ENCODE peak calls at places on chromosomes 7 and 10, in ten cellular contexts. One of them, this sample, is unnamed.

GRCh38 chr7:49931627-49932026 is 158.2 kb downstream of the VWC2 start:
- ATAC-seq in gastrocnemius medialis: no peak
- ATAC-seq in left cardiac atrium: no peak
- ATAC-seq in mucosa of descending colon: no peak
- ATAC-seq in T-helper 17 cell: no peak
- ATAC-seq in heart right ventricle: no peak
- ATAC-seq in GM12878: no peak
- ATAC-seq in pancreas: no peak
- ATAC-seq in naive B cell: no peak
- ATAC-seq in activated naive CD8-positive, alpha-beta T cell treated with anti-CD3 and anti-CD28 coated beads, Interleukin-2, amount 50 U/mL, for 24 hours: no peak
- ATAC-seq in this sample: no peak

GRCh38 chr7:1056006-1056784 is 11.8 kb downstream of the GPR146 start:
- ATAC-seq in gastrocnemius medialis: peak; percentile 26
- ATAC-seq in left cardiac atrium: no peak
- ATAC-seq in mucosa of descending colon: no peak
- ATAC-seq in T-helper 17 cell: no peak
- ATAC-seq in heart right ventricle: peak; percentile 24
- ATAC-seq in GM12878: no peak
- ATAC-seq in pancreas: no peak
- ATAC-seq in naive B cell: peak; percentile 32
- ATAC-seq in activated naive CD8-positive, alpha-beta T cell treated with anti-CD3 and anti-CD28 coated beads, Interleukin-2, amount 50 U/mL, for 24 hours: no peak
- ATAC-seq in this sample: peak; percentile 13

GRCh38 chr7:47832105-47832715 is 116.1 kb downstream of the PKD1L1 start:
- ATAC-seq in gastrocnemius medialis: no peak
- ATAC-seq in left cardiac atrium: no peak
- ATAC-seq in mucosa of descending colon: no peak
- ATAC-seq in T-helper 17 cell: no peak
- ATAC-seq in heart right ventricle: no peak
- ATAC-seq in GM12878: no peak
- ATAC-seq in pancreas: no peak
- ATAC-seq in naive B cell: no peak
- ATAC-seq in activated naive CD8-positive, alpha-beta T cell treated with anti-CD3 and anti-CD28 coated beads, Interleukin-2, amount 50 U/mL, for 24 hours: no peak
- ATAC-seq in this sample: no peak

GRCh38 chr10:27759483-27760281 is 14.1 kb upstream of the MKX start:
- ATAC-seq in gastrocnemius medialis: no peak
- ATAC-seq in left cardiac atrium: no peak
- ATAC-seq in mucosa of descending colon: no peak
- ATAC-seq in T-helper 17 cell: no peak
- ATAC-seq in heart right ventricle: no peak
- ATAC-seq in GM12878: no peak
- ATAC-seq in pancreas: no peak
- ATAC-seq in naive B cell: no peak
- ATAC-seq in activated naive CD8-positive, alpha-beta T cell treated with anti-CD3 and anti-CD28 coated beads, Interleukin-2, amount 50 U/mL, for 24 hours: no peak
- ATAC-seq in this sample: no peak

GRCh38 chr7:121049028-121049791 is 60.7 kb downstream of the CPED1 start:
- ATAC-seq in gastrocnemius medialis: no peak
- ATAC-seq in left cardiac atrium: no peak
- ATAC-seq in mucosa of descending colon: no peak
- ATAC-seq in T-helper 17 cell: no peak
- ATAC-seq in heart right ventricle: no peak
- ATAC-seq in GM12878: peak; percentile 35
- ATAC-seq in pancreas: no peak
- ATAC-seq in naive B cell: no peak
- ATAC-seq in activated naive CD8-positive, alpha-beta T cell treated with anti-CD3 and anti-CD28 coated beads, Interleukin-2, amount 50 U/mL, for 24 hours: no peak
- ATAC-seq in this sample: no peak

GRCh38 chr10:599767-600166 is 89.7 kb downstream of the DIP2C start:
- ATAC-seq in gastrocnemius medialis: no peak
- ATAC-seq in left cardiac atrium: no peak
- ATAC-seq in mucosa of descending colon: no peak
- ATAC-seq in T-helper 17 cell: no peak
- ATAC-seq in heart right ventricle: no peak
- ATAC-seq in GM12878: no peak
- ATAC-seq in pancreas: no peak
- ATAC-seq in naive B cell: no peak
- ATAC-seq in activated naive CD8-positive, alpha-beta T cell treated with anti-CD3 and anti-CD28 coated beads, Interleukin-2, amount 50 U/mL, for 24 hours: no peak
- ATAC-seq in this sample: no peak

GRCh38 chr7:65238785-65239184 is 134.9 kb upstream of the ZNF92 start:
- ATAC-seq in gastrocnemius medialis: no peak
- ATAC-seq in left cardiac atrium: no peak
- ATAC-seq in mucosa of descending colon: no peak
- ATAC-seq in T-helper 17 cell: no peak
- ATAC-seq in heart right ventricle: no peak
- ATAC-seq in GM12878: no peak
- ATAC-seq in pancreas: no peak
- ATAC-seq in naive B cell: no peak
- ATAC-seq in activated naive CD8-positive, alpha-beta T cell treated with anti-CD3 and anti-CD28 coated beads, Interleukin-2, amount 50 U/mL, for 24 hours: no peak
- ATAC-seq in this sample: no peak

GRCh38 chr10:49080071-49080470 is 35.3 kb downstream of the VSTM4 start:
- ATAC-seq in gastrocnemius medialis: peak; percentile 92
- ATAC-seq in left cardiac atrium: peak; percentile 76
- ATAC-seq in mucosa of descending colon: no peak
- ATAC-seq in T-helper 17 cell: no peak
- ATAC-seq in heart right ventricle: peak; percentile 58
- ATAC-seq in GM12878: no peak
- ATAC-seq in pancreas: peak; percentile 50
- ATAC-seq in naive B cell: no peak
- ATAC-seq in activated naive CD8-positive, alpha-beta T cell treated with anti-CD3 and anti-CD28 coated beads, Interleukin-2, amount 50 U/mL, for 24 hours: no peak
- ATAC-seq in this sample: peak; percentile 60

GRCh38 chr7:130256716-130257115 is 9.9 kb upstream of the CPA2 start:
- ATAC-seq in gastrocnemius medialis: no peak
- ATAC-seq in left cardiac atrium: no peak
- ATAC-seq in mucosa of descending colon: no peak
- ATAC-seq in T-helper 17 cell: no peak
- ATAC-seq in heart right ventricle: no peak
- ATAC-seq in GM12878: no peak
- ATAC-seq in pancreas: no peak
- ATAC-seq in naive B cell: no peak
- ATAC-seq in activated naive CD8-positive, alpha-beta T cell treated with anti-CD3 and anti-CD28 coated beads, Interleukin-2, amount 50 U/mL, for 24 hours: no peak
- ATAC-seq in this sample: no peak

GRCh38 chr7:156780724-156781455 is 112.1 kb downstream of the LMBR1 start:
- ATAC-seq in gastrocnemius medialis: no peak
- ATAC-seq in left cardiac atrium: no peak
- ATAC-seq in mucosa of descending colon: peak; percentile 30
- ATAC-seq in T-helper 17 cell: no peak
- ATAC-seq in heart right ventricle: no peak
- ATAC-seq in GM12878: peak; percentile 96
- ATAC-seq in pancreas: no peak
- ATAC-seq in naive B cell: peak; percentile 99
- ATAC-seq in activated naive CD8-positive, alpha-beta T cell treated with anti-CD3 and anti-CD28 coated beads, Interleukin-2, amount 50 U/mL, for 24 hours: no peak
- ATAC-seq in this sample: no peak

GRCh38 chr10:26780793-26781601 is 79.8 kb downstream of the ABI1 start:
- ATAC-seq in gastrocnemius medialis: no peak
- ATAC-seq in left cardiac atrium: peak; percentile 82
- ATAC-seq in mucosa of descending colon: peak; percentile 38
- ATAC-seq in T-helper 17 cell: peak; percentile 55
- ATAC-seq in heart right ventricle: peak; percentile 53
- ATAC-seq in GM12878: peak; percentile 88
- ATAC-seq in pancreas: peak; percentile 72
- ATAC-seq in naive B cell: peak; percentile 97
- ATAC-seq in activated naive CD8-positive, alpha-beta T cell treated with anti-CD3 and anti-CD28 coated beads, Interleukin-2, amount 50 U/mL, for 24 hours: peak; percentile 90
- ATAC-seq in this sample: peak; percentile 49

GRCh38 chr7:20140278-20141058 is 76.7 kb downstream of the MACC1 start:
- ATAC-seq in gastrocnemius medialis: no peak
- ATAC-seq in left cardiac atrium: no peak
- ATAC-seq in mucosa of descending colon: no peak
- ATAC-seq in T-helper 17 cell: no peak
- ATAC-seq in heart right ventricle: no peak
- ATAC-seq in GM12878: no peak
- ATAC-seq in pancreas: no peak
- ATAC-seq in naive B cell: no peak
- ATAC-seq in activated naive CD8-positive, alpha-beta T cell treated with anti-CD3 and anti-CD28 coated beads, Interleukin-2, amount 50 U/mL, for 24 hours: no peak
- ATAC-seq in this sample: no peak

GRCh38 chr7:149681274-149681673 is 92.1 kb downstream of the ZNF467 start:
- ATAC-seq in gastrocnemius medialis: no peak
- ATAC-seq in left cardiac atrium: no peak
- ATAC-seq in mucosa of descending colon: no peak
- ATAC-seq in T-helper 17 cell: no peak
- ATAC-seq in heart right ventricle: no peak
- ATAC-seq in GM12878: no peak
- ATAC-seq in pancreas: no peak
- ATAC-seq in naive B cell: no peak
- ATAC-seq in activated naive CD8-positive, alpha-beta T cell treated with anti-CD3 and anti-CD28 coated beads, Interleukin-2, amount 50 U/mL, for 24 hours: no peak
- ATAC-seq in this sample: no peak

GRCh38 chr7:99366646-99367045 is 7.9 kb upstream of the ARPC1B start:
- ATAC-seq in gastrocnemius medialis: no peak
- ATAC-seq in left cardiac atrium: no peak
- ATAC-seq in mucosa of descending colon: no peak
- ATAC-seq in T-helper 17 cell: no peak
- ATAC-seq in heart right ventricle: no peak
- ATAC-seq in GM12878: no peak
- ATAC-seq in pancreas: no peak
- ATAC-seq in naive B cell: no peak
- ATAC-seq in activated naive CD8-positive, alpha-beta T cell treated with anti-CD3 and anti-CD28 coated beads, Interleukin-2, amount 50 U/mL, for 24 hours: no peak
- ATAC-seq in this sample: no peak

GRCh38 chr7:47103498-47104205 is 478.3 kb downstream of the TNS3 start:
- ATAC-seq in gastrocnemius medialis: no peak
- ATAC-seq in left cardiac atrium: no peak
- ATAC-seq in mucosa of descending colon: no peak
- ATAC-seq in T-helper 17 cell: no peak
- ATAC-seq in heart right ventricle: no peak
- ATAC-seq in GM12878: peak; percentile 41
- ATAC-seq in pancreas: no peak
- ATAC-seq in naive B cell: no peak
- ATAC-seq in activated naive CD8-positive, alpha-beta T cell treated with anti-CD3 and anti-CD28 coated beads, Interleukin-2, amount 50 U/mL, for 24 hours: peak; percentile 20
- ATAC-seq in this sample: no peak

GRCh38 chr10:13978844-13979227 is 351.9 kb downstream of the FRMD4A start:
- ATAC-seq in gastrocnemius medialis: no peak
- ATAC-seq in left cardiac atrium: no peak
- ATAC-seq in mucosa of descending colon: no peak
- ATAC-seq in T-helper 17 cell: no peak
- ATAC-seq in heart right ventricle: no peak
- ATAC-seq in GM12878: no peak
- ATAC-seq in pancreas: no peak
- ATAC-seq in naive B cell: no peak
- ATAC-seq in activated naive CD8-positive, alpha-beta T cell treated with anti-CD3 and anti-CD28 coated beads, Interleukin-2, amount 50 U/mL, for 24 hours: no peak
- ATAC-seq in this sample: no peak

GRCh38 chr10:124093076-124093773 is at the start of gene CHST15:
- ATAC-seq in gastrocnemius medialis: peak; percentile 41
- ATAC-seq in left cardiac atrium: peak; percentile 51
- ATAC-seq in mucosa of descending colon: peak; percentile 36
- ATAC-seq in T-helper 17 cell: peak; percentile 45
- ATAC-seq in heart right ventricle: peak; percentile 27
- ATAC-seq in GM12878: peak; percentile 38
- ATAC-seq in pancreas: peak; percentile 8
- ATAC-seq in naive B cell: peak; percentile 43
- ATAC-seq in activated naive CD8-positive, alpha-beta T cell treated with anti-CD3 and anti-CD28 coated beads, Interleukin-2, amount 50 U/mL, for 24 hours: peak; percentile 7
- ATAC-seq in this sample: peak; percentile 56

GRCh38 chr10:3775671-3776551 is 9.1 kb downstream of the KLF6 start:
- ATAC-seq in gastrocnemius medialis: peak; percentile 28
- ATAC-seq in left cardiac atrium: peak; percentile 27
- ATAC-seq in mucosa of descending colon: peak; percentile 15
- ATAC-seq in T-helper 17 cell: peak; percentile 36
- ATAC-seq in heart right ventricle: peak; percentile 50
- ATAC-seq in GM12878: peak; percentile 47
- ATAC-seq in pancreas: peak; percentile 14
- ATAC-seq in naive B cell: peak; percentile 61
- ATAC-seq in activated naive CD8-positive, alpha-beta T cell treated with anti-CD3 and anti-CD28 coated beads, Interleukin-2, amount 50 U/mL, for 24 hours: no peak
- ATAC-seq in this sample: peak; percentile 40

GRCh38 chr10:72097448-72098300 is 9.3 kb upstream of the SPOCK2 start:
- ATAC-seq in gastrocnemius medialis: no peak
- ATAC-seq in left cardiac atrium: peak; percentile 97
- ATAC-seq in mucosa of descending colon: peak; percentile 70
- ATAC-seq in T-helper 17 cell: no peak
- ATAC-seq in heart right ventricle: peak; percentile 93
- ATAC-seq in GM12878: no peak
- ATAC-seq in pancreas: peak; percentile 95
- ATAC-seq in naive B cell: no peak
- ATAC-seq in activated naive CD8-positive, alpha-beta T cell treated with anti-CD3 and anti-CD28 coated beads, Interleukin-2, amount 50 U/mL, for 24 hours: peak; percentile 67
- ATAC-seq in this sample: no peak

GRCh38 chr7:151423936-151424335 is 14.1 kb upstream of the WDR86 start:
- ATAC-seq in gastrocnemius medialis: no peak
- ATAC-seq in left cardiac atrium: no peak
- ATAC-seq in mucosa of descending colon: no peak
- ATAC-seq in T-helper 17 cell: no peak
- ATAC-seq in heart right ventricle: no peak
- ATAC-seq in GM12878: no peak
- ATAC-seq in pancreas: no peak
- ATAC-seq in naive B cell: no peak
- ATAC-seq in activated naive CD8-positive, alpha-beta T cell treated with anti-CD3 and anti-CD28 coated beads, Interleukin-2, amount 50 U/mL, for 24 hours: no peak
- ATAC-seq in this sample: peak; percentile 14

GRCh38 chr7:7773334-7774308 is 55.2 kb upstream of the RPA3 start:
- ATAC-seq in gastrocnemius medialis: no peak
- ATAC-seq in left cardiac atrium: no peak
- ATAC-seq in mucosa of descending colon: peak; percentile 15
- ATAC-seq in T-helper 17 cell: no peak
- ATAC-seq in heart right ventricle: no peak
- ATAC-seq in GM12878: peak; percentile 68
- ATAC-seq in pancreas: no peak
- ATAC-seq in naive B cell: peak; percentile 81
- ATAC-seq in activated naive CD8-positive, alpha-beta T cell treated with anti-CD3 and anti-CD28 coated beads, Interleukin-2, amount 50 U/mL, for 24 hours: no peak
- ATAC-seq in this sample: no peak

GRCh38 chr7:123660514-123661354 is 5.1 kb downstream of the LMOD2 start:
- ATAC-seq in gastrocnemius medialis: peak; percentile 11
- ATAC-seq in left cardiac atrium: peak; percentile 15
- ATAC-seq in mucosa of descending colon: no peak
- ATAC-seq in T-helper 17 cell: no peak
- ATAC-seq in heart right ventricle: no peak
- ATAC-seq in GM12878: no peak
- ATAC-seq in pancreas: no peak
- ATAC-seq in naive B cell: no peak
- ATAC-seq in activated naive CD8-positive, alpha-beta T cell treated with anti-CD3 and anti-CD28 coated beads, Interleukin-2, amount 50 U/mL, for 24 hours: no peak
- ATAC-seq in this sample: no peak

This sample was measured in gastroesophageal sphincter.